ENCODE peak calls at places on chromosomes 4 and X, in seven cellular contexts. One of them, this sample, is unnamed.

GRCh38 chr4:6562931-6563901 is 11.8 kb upstream of the MAN2B2 start:
- DNase-seq in cardiac fibroblast: peak; percentile 41
- DNase-seq in epithelial cell of esophagus: peak; percentile 42
- DNase-seq in MM.1S: no peak
- DNase-seq in astrocyte: no peak
- DNase-seq in progenitor cell of endocrine pancreas: no peak
- DNase-seq in heart left ventricle: no peak
- DNase-seq in this sample: no peak

GRCh38 chr4:25948051-25948450 is 34.0 kb downstream of the SMIM20 start:
- DNase-seq in epithelial cell of esophagus: no peak
- DNase-seq in progenitor cell of endocrine pancreas: no peak
- DNase-seq in heart left ventricle: no peak
- DNase-seq in cardiac fibroblast: peak; percentile 51
- DNase-seq in MM.1S: no peak
- DNase-seq in astrocyte: no peak
- DNase-seq in this sample: no peak

GRCh38 chrX:46837543-46838481 is 969 bp downstream of the RP2 start:
- DNase-seq in epithelial cell of esophagus: peak; percentile 57
- DNase-seq in astrocyte: peak; percentile 25
- DNase-seq in heart left ventricle: no peak
- DNase-seq in progenitor cell of endocrine pancreas: no peak
- DNase-seq in MM.1S: peak; percentile 40
- DNase-seq in cardiac fibroblast: peak; percentile 49
- DNase-seq in this sample: no peak

GRCh38 chr4:170008376-170008775 is 17.8 kb downstream of the MFAP3L start:
- DNase-seq in MM.1S: peak; percentile 66
- DNase-seq in cardiac fibroblast: peak; percentile 29
- DNase-seq in astrocyte: no peak
- DNase-seq in progenitor cell of endocrine pancreas: no peak
- DNase-seq in heart left ventricle: no peak
- DNase-seq in epithelial cell of esophagus: no peak
- DNase-seq in this sample: no peak

GRCh38 chr4:135966936-135967335 is 1565.4 kb downstream of the PCDH18 start:
- DNase-seq in progenitor cell of endocrine pancreas: no peak
- DNase-seq in astrocyte: no peak
- DNase-seq in heart left ventricle: no peak
- DNase-seq in epithelial cell of esophagus: no peak
- DNase-seq in MM.1S: no peak
- DNase-seq in cardiac fibroblast: no peak
- DNase-seq in this sample: no peak

GRCh38 chr4:32841217-32841616 is 2121.0 kb downstream of the PCDH7 start:
- DNase-seq in MM.1S: no peak
- DNase-seq in astrocyte: no peak
- DNase-seq in epithelial cell of esophagus: no peak
- DNase-seq in cardiac fibroblast: no peak
- DNase-seq in progenitor cell of endocrine pancreas: no peak
- DNase-seq in heart left ventricle: no peak
- DNase-seq in this sample: no peak

GRCh38 chr4:34972189-34972588 is 1272.1 kb downstream of the ARAP2 start:
- DNase-seq in heart left ventricle: no peak
- DNase-seq in astrocyte: no peak
- DNase-seq in MM.1S: no peak
- DNase-seq in progenitor cell of endocrine pancreas: no peak
- DNase-seq in cardiac fibroblast: no peak
- DNase-seq in epithelial cell of esophagus: peak; percentile 76
- DNase-seq in this sample: no peak

GRCh38 chr4:146401274-146401673 is 120.5 kb downstream of the SLC10A7 start:
- DNase-seq in cardiac fibroblast: peak; percentile 75
- DNase-seq in progenitor cell of endocrine pancreas: no peak
- DNase-seq in astrocyte: no peak
- DNase-seq in MM.1S: no peak
- DNase-seq in epithelial cell of esophagus: no peak
- DNase-seq in heart left ventricle: no peak
- DNase-seq in this sample: no peak

GRCh38 chr4:108628411-108628810 is 8.0 kb downstream of the RPL34 start:
- DNase-seq in heart left ventricle: no peak
- DNase-seq in MM.1S: no peak
- DNase-seq in progenitor cell of endocrine pancreas: no peak
- DNase-seq in astrocyte: peak; percentile 28
- DNase-seq in epithelial cell of esophagus: no peak
- DNase-seq in cardiac fibroblast: no peak
- DNase-seq in this sample: no peak

GRCh38 chr4:6348408-6348807 is 78.8 kb downstream of the WFS1 start:
- DNase-seq in astrocyte: no peak
- DNase-seq in heart left ventricle: no peak
- DNase-seq in cardiac fibroblast: no peak
- DNase-seq in progenitor cell of endocrine pancreas: no peak
- DNase-seq in MM.1S: no peak
- DNase-seq in epithelial cell of esophagus: no peak
- DNase-seq in this sample: no peak

GRCh38 chrX:111876646-111877045 is 665 bp downstream of the TRPC5OS start:
- DNase-seq in cardiac fibroblast: no peak
- DNase-seq in epithelial cell of esophagus: no peak
- DNase-seq in astrocyte: no peak
- DNase-seq in heart left ventricle: no peak
- DNase-seq in progenitor cell of endocrine pancreas: no peak
- DNase-seq in MM.1S: no peak
- DNase-seq in this sample: no peak

GRCh38 chr4:8912506-8912905 is 40.9 kb upstream of the HMX1 start:
- DNase-seq in MM.1S: no peak
- DNase-seq in heart left ventricle: no peak
- DNase-seq in progenitor cell of endocrine pancreas: peak; percentile 4
- DNase-seq in epithelial cell of esophagus: no peak
- DNase-seq in astrocyte: no peak
- DNase-seq in cardiac fibroblast: no peak
- DNase-seq in this sample: peak; percentile 45

GRCh38 chr4:151325320-151326246 is at the start of gene SH3D19:
- DNase-seq in progenitor cell of endocrine pancreas: peak; percentile 48
- DNase-seq in heart left ventricle: peak; percentile 84
- DNase-seq in astrocyte: peak; percentile 62
- DNase-seq in MM.1S: peak; percentile 15
- DNase-seq in cardiac fibroblast: peak; percentile 63
- DNase-seq in epithelial cell of esophagus: peak; percentile 74
- DNase-seq in this sample: peak; percentile 71

GRCh38 chr4:6504900-6505496 is 32.6 kb upstream of the PPP2R2C start:
- DNase-seq in astrocyte: no peak
- DNase-seq in cardiac fibroblast: no peak
- DNase-seq in epithelial cell of esophagus: no peak
- DNase-seq in MM.1S: no peak
- DNase-seq in heart left ventricle: no peak
- DNase-seq in progenitor cell of endocrine pancreas: no peak
- DNase-seq in this sample: no peak

GRCh38 chrX:139194571-139195280 is 335.8 kb upstream of the F9 start:
- DNase-seq in astrocyte: peak; percentile 24
- DNase-seq in cardiac fibroblast: no peak
- DNase-seq in progenitor cell of endocrine pancreas: no peak
- DNase-seq in heart left ventricle: peak; percentile 53
- DNase-seq in MM.1S: peak; percentile 78
- DNase-seq in epithelial cell of esophagus: peak; percentile 63
- DNase-seq in this sample: no peak

GRCh38 chrX:34810364-34810763 is 132.2 kb upstream of the FAM47B start:
- DNase-seq in epithelial cell of esophagus: peak; percentile 10
- DNase-seq in astrocyte: peak; percentile 60
- DNase-seq in cardiac fibroblast: peak; percentile 38
- DNase-seq in MM.1S: no peak
- DNase-seq in heart left ventricle: no peak
- DNase-seq in progenitor cell of endocrine pancreas: no peak
- DNase-seq in this sample: no peak

GRCh38 chrX:42778096-42778495 is at the start of gene PPP1R2C:
- DNase-seq in progenitor cell of endocrine pancreas: no peak
- DNase-seq in cardiac fibroblast: no peak
- DNase-seq in epithelial cell of esophagus: no peak
- DNase-seq in heart left ventricle: no peak
- DNase-seq in MM.1S: no peak
- DNase-seq in astrocyte: no peak
- DNase-seq in this sample: no peak

GRCh38 chrX:71292669-71293379 is 8.7 kb upstream of the ITGB1BP2 start:
- DNase-seq in cardiac fibroblast: peak; percentile 35
- DNase-seq in progenitor cell of endocrine pancreas: no peak
- DNase-seq in heart left ventricle: no peak
- DNase-seq in MM.1S: no peak
- DNase-seq in astrocyte: peak; percentile 59
- DNase-seq in epithelial cell of esophagus: peak; percentile 13
- DNase-seq in this sample: no peak

GRCh38 chrX:137031039-137031438 is 2.8 kb downstream of the GPR101 start:
- DNase-seq in heart left ventricle: no peak
- DNase-seq in epithelial cell of esophagus: no peak
- DNase-seq in astrocyte: no peak
- DNase-seq in cardiac fibroblast: no peak
- DNase-seq in progenitor cell of endocrine pancreas: no peak
- DNase-seq in MM.1S: no peak
- DNase-seq in this sample: no peak

GRCh38 chr4:101475246-101475645 is 127.9 kb upstream of the PPP3CA start:
- DNase-seq in cardiac fibroblast: no peak
- DNase-seq in astrocyte: no peak
- DNase-seq in progenitor cell of endocrine pancreas: no peak
- DNase-seq in MM.1S: no peak
- DNase-seq in epithelial cell of esophagus: no peak
- DNase-seq in heart left ventricle: no peak
- DNase-seq in this sample: no peak

GRCh38 chr4:95601342-95601741 is 52.6 kb upstream of the UNC5C start:
- DNase-seq in epithelial cell of esophagus: no peak
- DNase-seq in progenitor cell of endocrine pancreas: no peak
- DNase-seq in astrocyte: no peak
- DNase-seq in MM.1S: no peak
- DNase-seq in heart left ventricle: no peak
- DNase-seq in cardiac fibroblast: no peak
- DNase-seq in this sample: no peak

DNA sequence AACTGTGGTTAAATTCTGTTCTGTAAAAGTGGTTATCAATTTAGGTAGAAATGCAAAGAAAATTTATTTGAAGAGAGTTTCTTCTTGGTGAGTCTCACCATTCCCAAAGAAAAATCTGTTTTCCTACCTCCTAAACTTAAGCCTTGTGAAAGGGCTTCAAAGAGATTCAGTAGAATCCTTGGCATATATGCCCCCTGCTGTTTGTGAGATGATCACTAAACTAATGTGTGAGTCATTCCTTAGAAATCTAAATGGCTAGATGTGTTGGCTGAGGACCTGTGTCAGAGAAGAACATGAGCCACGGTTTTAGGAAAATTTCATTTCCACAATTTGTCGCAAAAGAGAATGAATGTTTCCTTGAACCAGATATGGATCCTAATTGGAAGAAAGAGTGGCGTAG is 260.9 kb downstream of the SLC7A11 start:
- DNase-seq in cardiac fibroblast: peak; percentile 62
- DNase-seq in astrocyte: peak; percentile 33
- DNase-seq in MM.1S: no peak
- DNase-seq in epithelial cell of esophagus: peak; percentile 42
- DNase-seq in heart left ventricle: no peak
- DNase-seq in progenitor cell of endocrine pancreas: no peak
- DNase-seq in this sample: no peak
- TF ChIP-seq CTCF in cardiac fibroblast: peak; percentile 11
- TF ChIP-seq CTCF in astrocyte: peak; percentile 13
- TF ChIP-seq CTCF in MM.1S: no peak
- TF ChIP-seq CTCF in epithelial cell of esophagus: no peak
- TF ChIP-seq CTCF in heart left ventricle: no peak
- TF ChIP-seq CTCF in progenitor cell of endocrine pancreas: no peak
- TF ChIP-seq CTCF in this sample: no peak

GRCh38 chr4:73944061-73944875 is 37.6 kb downstream of the PF4 start:
- DNase-seq in progenitor cell of endocrine pancreas: no peak
- DNase-seq in cardiac fibroblast: peak; percentile 29
- DNase-seq in MM.1S: no peak
- DNase-seq in epithelial cell of esophagus: peak; percentile 21
- DNase-seq in heart left ventricle: peak; percentile 28
- DNase-seq in astrocyte: no peak
- DNase-seq in this sample: no peak
- TF ChIP-seq CTCF in progenitor cell of endocrine pancreas: no peak
- TF ChIP-seq CTCF in cardiac fibroblast: no peak
- TF ChIP-seq CTCF in MM.1S: no peak
- TF ChIP-seq CTCF in epithelial cell of esophagus: no peak
- TF ChIP-seq CTCF in heart left ventricle: no peak
- TF ChIP-seq CTCF in astrocyte: no peak
- TF ChIP-seq CTCF in this sample: no peak

GRCh38 chr4:22045051-22045450 is 96.5 kb upstream of the KCNIP4 start:
- DNase-seq in MM.1S: no peak
- DNase-seq in heart left ventricle: no peak
- DNase-seq in progenitor cell of endocrine pancreas: no peak
- DNase-seq in cardiac fibroblast: no peak
- DNase-seq in epithelial cell of esophagus: no peak
- DNase-seq in astrocyte: no peak
- DNase-seq in this sample: no peak
- TF ChIP-seq CTCF in MM.1S: no peak
- TF ChIP-seq CTCF in heart left ventricle: no peak
- TF ChIP-seq CTCF in progenitor cell of endocrine pancreas: no peak
- TF ChIP-seq CTCF in cardiac fibroblast: no peak
- TF ChIP-seq CTCF in epithelial cell of esophagus: no peak
- TF ChIP-seq CTCF in astrocyte: no peak
- TF ChIP-seq CTCF in this sample: no peak

GRCh38 chrX:15465896-15466651 is 27.1 kb downstream of the PIR start:
- DNase-seq in epithelial cell of esophagus: no peak
- DNase-seq in cardiac fibroblast: peak; percentile 55
- DNase-seq in heart left ventricle: no peak
- DNase-seq in astrocyte: no peak
- DNase-seq in progenitor cell of endocrine pancreas: no peak
- DNase-seq in MM.1S: no peak
- DNase-seq in this sample: no peak
- TF ChIP-seq CTCF in epithelial cell of esophagus: peak; percentile 9
- TF ChIP-seq CTCF in cardiac fibroblast: no peak
- TF ChIP-seq CTCF in heart left ventricle: peak; percentile 8
- TF ChIP-seq CTCF in astrocyte: no peak
- TF ChIP-seq CTCF in progenitor cell of endocrine pancreas: peak; percentile 23
- TF ChIP-seq CTCF in MM.1S: no peak
- TF ChIP-seq CTCF in this sample: no peak

GRCh38 chr4:37970702-37971101 is 10.5 kb downstream of the PTTG2 start:
- DNase-seq in heart left ventricle: peak; percentile 85
- DNase-seq in epithelial cell of esophagus: peak; percentile 88
- DNase-seq in astrocyte: peak; percentile 66
- DNase-seq in cardiac fibroblast: peak; percentile 77
- DNase-seq in progenitor cell of endocrine pancreas: no peak
- DNase-seq in MM.1S: peak; percentile 62
- DNase-seq in this sample: peak; percentile 51
- TF ChIP-seq CTCF in heart left ventricle: peak; percentile 72
- TF ChIP-seq CTCF in epithelial cell of esophagus: peak; percentile 65
- TF ChIP-seq CTCF in astrocyte: peak; percentile 41
- TF ChIP-seq CTCF in cardiac fibroblast: peak; percentile 68
- TF ChIP-seq CTCF in progenitor cell of endocrine pancreas: peak; percentile 12
- TF ChIP-seq CTCF in MM.1S: peak; percentile 81
- TF ChIP-seq CTCF in this sample: no peak